ENCODE peak calls at places on chromosomes 12 and 14, in six cellular contexts. X is stomach, O is lower leg skin, V is astrocyte of the spinal cord, U is mammary epithelial cell, C is endothelial cell. H is an unnamed sample.

GRCh38 chr14:36773136-36773540 is 111.5 kb downstream of the PAX9 start:
- DNase-seq in X (no peak), O (no peak), V (peak), U (peak), C (no peak), H (no peak)

GRCh38 chr14:59282366-59282765 is 93.9 kb downstream of the DAAM1 start:
- DNase-seq in X (no peak), O (no peak), V (no peak), U (peak), C (no peak), H (no peak)

GRCh38 chr12:45745861-45746277 is 16.4 kb downstream of the ARID2 start:
- DNase-seq in X (no peak), O (no peak), V (peak), U (peak), C (no peak), H (no peak)

GRCh38 chr14:36513451-36514277 is 6.4 kb downstream of the NKX2-1 start:
- DNase-seq in X (no peak), O (no peak), V (no peak), U (no peak), C (no peak), H (no peak)

GRCh38 chr14:58151701-58152568 is at the start of gene ARMH4:
- DNase-seq in X (peak), O (peak), V (peak), U (peak), C (peak), H (peak)

GRCh38 chr12:21819236-21819635 is 44.7 kb upstream of the KCNJ8 start:
- DNase-seq in X (no peak), O (no peak), V (peak), U (no peak), C (no peak), H (no peak)

GRCh38 chr14:55130194-55130550 is 1.1 kb downstream of the LGALS3 start:
- DNase-seq in X (peak), O (peak), V (no peak), U (peak), C (no peak), H (no peak)

GRCh38 chr12:82479511-82479910 is 121.2 kb downstream of the METTL25 start:
- DNase-seq in X (no peak), O (no peak), V (peak), U (peak), C (no peak), H (no peak)

GRCh38 chr12:94184995-94185711 is 36.8 kb downstream of the PLXNC1 start:
- DNase-seq in X (no peak), O (no peak), V (no peak), U (no peak), C (no peak), H (no peak)

GRCh38 chr14:96001866-96002510 is 37.2 kb upstream of the C14orf132 start:
- DNase-seq in X (no peak), O (no peak), V (peak), U (no peak), C (no peak), H (no peak)

GRCh38 chr12:57738661-57739237 is at the start of gene AGAP2:
- DNase-seq in X (no peak), O (no peak), V (no peak), U (no peak), C (peak), H (no peak)

DNA sequence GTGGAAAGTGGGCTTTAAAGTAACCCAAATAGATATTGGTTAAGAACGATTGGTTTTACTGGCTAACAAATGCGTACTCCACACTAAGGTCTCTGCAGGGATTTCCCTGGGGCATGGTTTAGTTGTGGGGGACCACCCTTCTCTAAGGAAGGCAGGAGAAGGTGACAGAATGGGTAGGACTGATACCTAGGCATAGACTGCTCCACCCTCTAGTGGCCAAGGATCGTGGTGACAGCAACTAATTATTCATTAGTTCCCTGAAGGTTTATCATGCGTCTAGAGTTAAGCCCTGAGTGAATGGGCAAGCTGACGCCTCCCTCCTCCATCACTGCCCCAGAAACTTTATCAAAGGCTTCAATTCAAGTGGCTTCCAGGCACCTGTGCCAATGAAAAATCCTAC is 9.1 kb downstream of the FAM181A start:
- DNase-seq in X (no peak), O (no peak), V (no peak), U (peak), C (no peak), H (no peak)
- TF ChIP-seq CTCF in X (peak), O (no peak), V (peak), U (peak), C (peak), H (no peak)

DNA sequence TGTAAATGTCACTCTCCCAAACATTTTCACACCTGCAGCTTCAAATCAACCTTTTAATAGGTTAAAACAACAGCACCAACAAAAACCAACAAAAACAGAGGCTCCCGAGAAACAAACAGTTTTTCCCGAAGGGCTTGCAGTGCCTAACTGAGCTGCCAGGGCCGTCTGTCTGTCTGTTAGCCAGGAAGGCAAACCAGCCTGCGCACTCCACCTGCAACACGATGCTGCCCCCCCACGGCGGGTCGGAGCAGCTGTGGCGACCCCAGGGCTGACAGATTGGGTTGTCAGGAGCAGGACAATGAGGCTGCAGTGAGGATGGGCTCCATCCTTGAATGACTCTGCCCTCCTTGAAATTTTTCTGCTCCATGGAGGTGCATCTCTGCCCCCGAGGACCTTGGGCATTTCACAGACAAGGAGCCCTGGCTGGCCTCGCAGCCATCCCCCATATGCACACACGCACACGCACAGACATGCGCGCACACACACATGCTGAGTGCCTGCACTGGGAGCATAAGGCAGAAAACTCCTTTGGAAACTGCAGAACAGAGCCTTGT is 2.6 kb downstream of the RTL1 start:
- DNase-seq in X (no peak), O (no peak), V (no peak), U (no peak), C (peak), H (no peak)
- TF ChIP-seq CTCF in X (no peak), O (no peak), V (peak), U (no peak), C (peak), H (no peak)

DNA sequence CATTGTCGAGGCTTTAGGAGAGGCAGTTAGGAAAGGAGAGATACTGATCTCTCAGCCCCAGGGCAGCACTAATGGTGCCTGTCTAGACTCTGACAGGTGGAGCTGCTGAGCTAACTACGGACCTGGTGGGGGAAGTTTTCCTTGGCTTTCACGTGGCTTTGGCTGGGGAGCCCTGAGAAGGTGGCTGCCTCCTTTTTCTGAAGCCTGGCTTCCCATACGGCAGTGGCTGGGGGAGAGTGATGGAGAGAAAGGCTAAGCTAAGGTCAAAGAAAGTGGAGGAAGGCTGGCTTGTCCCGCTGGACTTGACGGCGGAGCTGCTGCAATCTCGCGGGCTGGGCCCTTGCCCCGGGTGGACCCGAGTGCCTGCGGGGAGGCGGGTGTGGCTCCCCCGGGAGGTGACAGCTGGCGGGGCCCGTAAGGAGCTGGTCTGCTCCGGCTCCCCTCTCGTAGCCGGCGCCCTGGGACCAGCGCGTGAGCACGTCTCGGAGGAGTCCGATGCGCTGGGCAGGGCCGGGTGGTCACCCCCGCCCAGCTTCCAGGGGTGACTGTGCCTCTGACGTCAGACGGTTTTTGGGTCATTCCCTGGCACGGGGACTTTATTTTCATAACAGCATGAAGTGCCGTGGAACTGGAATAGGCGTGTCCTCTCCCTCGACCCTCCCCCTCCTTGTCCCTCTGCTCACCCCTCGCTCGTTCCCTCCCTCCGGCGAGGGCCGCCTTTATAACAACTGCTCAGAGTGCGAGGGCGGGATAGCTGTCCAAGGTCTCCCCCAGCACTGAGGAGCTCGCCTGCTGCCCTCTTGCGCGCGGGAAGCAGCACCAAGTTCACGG is at the start of gene GPRC5A:
- DNase-seq in X (peak), O (peak), V (peak), U (peak), C (peak), H (no peak)
- TF ChIP-seq CTCF in X (no peak), O (no peak), V (peak), U (no peak), C (no peak), H (no peak)

GRCh38 chr12:116880817-116881324 is 370 bp downstream of the HRK start:
- DNase-seq in X (peak), O (no peak), V (no peak), U (peak), C (peak), H (peak)
- TF ChIP-seq CTCF in X (no peak), O (no peak), V (no peak), U (no peak), C (no peak), H (no peak)

GRCh38 chr14:93789366-93790130 is 1.3 kb upstream of the PRIMA1 start:
- DNase-seq in X (no peak), O (no peak), V (no peak), U (no peak), C (no peak), H (no peak)

GRCh38 chr14:93787465-93788306 is 599 bp downstream of the PRIMA1 start:
- DNase-seq in X (no peak), O (no peak), V (no peak), U (no peak), C (peak), H (no peak)

GRCh38 chr14:93788307-93788556 is at the start of gene PRIMA1:
- DNase-seq in X (no peak), O (no peak), V (no peak), U (no peak), C (no peak), H (no peak)

GRCh38 chr14:93790966-93791365 is 2.7 kb upstream of the PRIMA1 start:
- DNase-seq in X (no peak), O (no peak), V (no peak), U (no peak), C (no peak), H (no peak)

DNA sequence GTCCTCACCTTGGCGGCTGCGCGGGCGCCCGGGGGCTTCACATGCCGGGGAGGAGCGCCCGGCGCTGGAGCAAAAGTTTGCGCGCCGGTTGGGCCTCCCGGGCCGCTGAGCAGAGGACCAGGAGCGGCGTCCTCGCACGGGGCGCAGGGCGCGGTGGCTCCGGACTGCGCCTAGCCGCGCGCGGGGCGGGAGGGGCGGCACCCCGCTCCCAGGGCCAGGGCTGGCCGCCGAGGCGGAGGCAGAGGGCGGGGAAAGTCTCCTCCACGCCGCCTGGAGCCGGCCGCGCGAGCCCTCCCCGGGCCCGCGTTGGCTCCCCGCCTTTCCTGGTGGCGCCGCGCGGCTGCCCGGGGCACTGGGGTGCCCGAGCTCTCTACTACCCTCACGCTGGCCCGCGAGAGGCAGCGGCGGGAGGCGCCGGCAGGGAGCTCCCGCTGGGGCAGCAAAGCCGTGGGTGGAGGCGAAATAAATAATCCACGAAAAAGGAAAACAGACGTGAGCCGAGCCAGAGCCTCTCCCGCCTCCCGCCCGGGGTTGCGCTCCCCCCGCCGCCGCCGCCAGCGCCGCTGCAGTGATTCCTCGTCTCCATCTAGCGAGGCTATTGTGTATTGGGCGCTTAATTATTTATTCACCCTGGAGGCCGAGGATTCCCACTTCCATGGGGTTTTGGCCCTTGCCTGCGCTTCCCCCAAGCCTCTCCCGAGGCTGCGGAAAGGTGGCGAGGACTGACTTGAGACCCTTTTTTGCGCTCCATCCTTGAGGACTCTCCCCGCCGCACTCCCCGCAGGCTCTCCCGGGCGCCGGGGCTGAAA is 476 bp upstream of the PRIMA1 start:
- DNase-seq in X (peak), O (no peak), V (no peak), U (peak), C (peak), H (no peak)
- TF ChIP-seq CTCF in X (peak), O (no peak), V (no peak), U (no peak), C (no peak), H (no peak)

GRCh38 chr14:104150201-104151027 is 12.0 kb downstream of the KIF26A start:
- DNase-seq in X (no peak), O (no peak), V (peak), U (no peak), C (no peak), H (no peak)
- TF ChIP-seq CTCF in X (no peak), O (no peak), V (no peak), U (no peak), C (peak), H (no peak)

GRCh38 chr12:80064951-80065350 is 34.4 kb upstream of the OTOGL start:
- DNase-seq in X (no peak), O (no peak), V (no peak), U (no peak), C (no peak), H (no peak)

GRCh38 chr12:80064269-80064668 is 35.1 kb upstream of the OTOGL start:
- DNase-seq in X (no peak), O (no peak), V (peak), U (no peak), C (no peak), H (no peak)

GRCh38 chr12:80068173-80068572 is 31.2 kb upstream of the OTOGL start:
- DNase-seq in X (no peak), O (no peak), V (no peak), U (no peak), C (no peak), H (no peak)
- TF ChIP-seq CTCF in X (no peak), O (no peak), V (no peak), U (no peak), C (no peak), H (no peak)

GRCh38 chr12:53252349-53252916 is 15.7 kb upstream of the ESPL1 start:
- DNase-seq in X (peak), O (peak), V (no peak), U (peak), C (no peak), H (no peak)

GRCh38 chr12:53255993-53256392 is 12.1 kb upstream of the ESPL1 start:
- DNase-seq in X (no peak), O (no peak), V (no peak), U (no peak), C (no peak), H (no peak)

GRCh38 chr12:53253298-53253697 is 14.8 kb upstream of the ESPL1 start:
- DNase-seq in X (no peak), O (no peak), V (no peak), U (no peak), C (no peak), H (no peak)

GRCh38 chr12:53254816-53255545 is 13.1 kb upstream of the ESPL1 start:
- DNase-seq in X (no peak), O (no peak), V (no peak), U (no peak), C (no peak), H (no peak)

GRCh38 chr12:53251477-53252348 is 16.4 kb upstream of the ESPL1 start:
- DNase-seq in X (peak), O (peak), V (peak), U (peak), C (peak), H (peak)
- TF ChIP-seq CTCF in X (peak), O (no peak), V (peak), U (peak), C (no peak), H (no peak)